ENCODE peak calls at places on chromosomes 2 and 18, in nine cellular contexts. A, Y, S, C, F, D, N, B and O are unnamed samples.

GRCh38 chr2:227373389-227373788 is 5.7 kb downstream of the TM4SF20 start:
- DNase-seq in A (no peak), Y (no peak), S (no peak), C (no peak), F (no peak), D (no peak), N (no peak), B (no peak), O (no peak)

GRCh38 chr2:28662468-28663095 is 89.0 kb upstream of the PPP1CB start:
- DNase-seq in A (peak), Y (no peak), S (peak), C (no peak), F (no peak), D (no peak), N (no peak), B (no peak), O (no peak)

GRCh38 chr2:1824202-1824905 is 80.0 kb upstream of the PXDN start:
- DNase-seq in A (no peak), Y (no peak), S (no peak), C (no peak), F (no peak), D (no peak), N (no peak), B (no peak), O (no peak)

GRCh38 chr2:112705576-112705975 is 15.2 kb upstream of the NT5DC4 start:
- DNase-seq in A (no peak), Y (peak), S (no peak), C (no peak), F (no peak), D (no peak), N (no peak), B (no peak), O (no peak)

GRCh38 chr2:229335877-229336346 is 64.8 kb upstream of the PID1 start:
- DNase-seq in A (peak), Y (no peak), S (no peak), C (no peak), F (no peak), D (no peak), N (no peak), B (no peak), O (no peak)

GRCh38 chr2:8684885-8685696 is 3.2 kb downstream of the ID2 start:
- DNase-seq in A (peak), Y (peak), S (peak), C (peak), F (peak), D (peak), N (peak), B (no peak), O (peak)

GRCh38 chr2:60366178-60366577 is 187.3 kb downstream of the BCL11A start:
- DNase-seq in A (no peak), Y (no peak), S (no peak), C (peak), F (no peak), D (no peak), N (no peak), B (no peak), O (no peak)

GRCh38 chr2:204109681-204110080 is 173.1 kb downstream of the ICOS start:
- DNase-seq in A (no peak), Y (peak), S (no peak), C (peak), F (no peak), D (no peak), N (peak), B (no peak), O (no peak)

GRCh38 chr2:8525582-8526402 is 156.1 kb upstream of the ID2 start:
- DNase-seq in A (no peak), Y (no peak), S (peak), C (peak), F (no peak), D (no peak), N (no peak), B (peak), O (no peak)

GRCh38 chr2:241000831-241001321 is 2.5 kb downstream of the SNED1 start:
- DNase-seq in A (no peak), Y (peak), S (no peak), C (no peak), F (no peak), D (no peak), N (no peak), B (no peak), O (no peak)

GRCh38 chr18:79434611-79435010 is 38.9 kb downstream of the NFATC1 start:
- DNase-seq in A (no peak), Y (no peak), S (no peak), C (no peak), F (no peak), D (no peak), N (no peak), B (no peak), O (no peak)

GRCh38 chr2:240510513-240511210 is 47.1 kb downstream of the ANKMY1 start:
- DNase-seq in A (no peak), Y (peak), S (no peak), C (peak), F (no peak), D (no peak), N (no peak), B (no peak), O (no peak)

GRCh38 chr2:20617892-20618467 is 32.9 kb downstream of the HS1BP3 start:
- DNase-seq in A (peak), Y (no peak), S (peak), C (no peak), F (no peak), D (no peak), N (no peak), B (no peak), O (no peak)

GRCh38 chr18:76795981-76796380 is 26.4 kb upstream of the ZNF236 start:
- DNase-seq in A (no peak), Y (no peak), S (no peak), C (no peak), F (no peak), D (no peak), N (no peak), B (no peak), O (no peak)

GRCh38 chr2:132438650-132439030 is 22.0 kb downstream of the GPR39 start:
- DNase-seq in A (peak), Y (no peak), S (peak), C (no peak), F (no peak), D (no peak), N (no peak), B (no peak), O (no peak)

GRCh38 chr2:202069189-202070050 is 3.6 kb upstream of the KIAA2012 start:
- DNase-seq in A (no peak), Y (no peak), S (no peak), C (no peak), F (no peak), D (no peak), N (no peak), B (no peak), O (no peak)

GRCh38 chr2:143469323-143469722 is 340.1 kb downstream of the ARHGAP15 start:
- DNase-seq in A (no peak), Y (no peak), S (no peak), C (no peak), F (no peak), D (no peak), N (no peak), B (no peak), O (no peak)

GRCh38 chr2:239262484-239263230 is 138.2 kb downstream of the HDAC4 start:
- DNase-seq in A (no peak), Y (no peak), S (no peak), C (no peak), F (no peak), D (no peak), N (no peak), B (no peak), O (no peak)

GRCh38 chr2:168952424-168952823 is 51.3 kb downstream of the G6PC2 start:
- DNase-seq in A (no peak), Y (no peak), S (no peak), C (no peak), F (no peak), D (no peak), N (no peak), B (no peak), O (no peak)

GRCh38 chr2:201798252-201798918 is 8.0 kb upstream of the CDK15 start:
- DNase-seq in A (peak), Y (no peak), S (peak), C (no peak), F (no peak), D (no peak), N (no peak), B (no peak), O (no peak)

GRCh38 chr2:170928036-170928823 is 823 bp upstream of the GORASP2 start:
- DNase-seq in A (no peak), Y (no peak), S (peak), C (peak), F (no peak), D (no peak), N (peak), B (peak), O (peak)

GRCh38 chr18:22020127-22020866 is 149.1 kb upstream of the GATA6 start:
- DNase-seq in A (no peak), Y (no peak), S (no peak), C (no peak), F (no peak), D (no peak), N (no peak), B (no peak), O (no peak)

GRCh38 chr18:8283901-8284585 is 325.2 kb upstream of the RAB12 start:
- DNase-seq in A (peak), Y (no peak), S (peak), C (no peak), F (no peak), D (no peak), N (no peak), B (no peak), O (no peak)

GRCh38 chr2:225597911-225598310 is 198.4 kb downstream of the NYAP2 start:
- DNase-seq in A (no peak), Y (no peak), S (peak), C (no peak), F (no peak), D (no peak), N (no peak), B (no peak), O (no peak)